ENCODE peak calls at places on chromosomes 6 and 20, in ten cellular contexts. V is fibroblast of the aortic adventitia, S is coronary artery, U is fibroblast of lung, G is foreskin keratinocyte, A is SK-N-SH, X is body of pancreas, C is fibroblast of mammary gland, Y is cardiac fibroblast, H is BJ. I is an unnamed sample.

GRCh38 chr6:34243901-34244884 is 4.6 kb downstream of the SMIM29 start:
- DNase-seq in H (peak; percentile 65), Y (peak; percentile 96), C (peak; percentile 97), U (peak; percentile 90), A (peak; percentile 53), V (peak; percentile 87), S (peak; percentile 82), X (no peak), G (peak; percentile 77), I (peak; percentile 53)

GRCh38 chr6:7633361-7633760 is 43.4 kb downstream of the SNRNP48 start:
- DNase-seq in G (no peak), U (no peak), A (no peak), C (no peak), H (no peak), Y (peak; percentile 65), X (no peak), V (peak; percentile 86), S (no peak), I (no peak)

GRCh38 chr6:101761124-101761601 is 367.7 kb downstream of the GRIK2 start:
- DNase-seq in A (no peak), U (peak; percentile 84), G (peak; percentile 64), V (peak; percentile 97), C (peak; percentile 94), S (no peak), Y (peak; percentile 90), H (peak; percentile 98), X (no peak), I (no peak)

GRCh38 chr6:133590814-133591213 is 298.1 kb upstream of the TCF21 start:
- DNase-seq in A (no peak), C (peak; percentile 69), S (no peak), X (no peak), Y (peak; percentile 46), U (peak; percentile 63), H (no peak), V (peak; percentile 43), G (peak; percentile 96), I (no peak)

GRCh38 chr20:380763-381580 is 412 bp downstream of the TRIB3 start:
- DNase-seq in H (no peak), C (peak; percentile 40), G (no peak), S (no peak), X (peak; percentile 41), Y (peak; percentile 61), V (peak; percentile 83), A (peak; percentile 87), U (peak; percentile 75), I (peak; percentile 79)

GRCh38 chr20:47164076-47164634 is 192.3 kb downstream of the ZMYND8 start:
- DNase-seq in Y (no peak), A (no peak), U (no peak), H (no peak), G (no peak), V (no peak), C (no peak), X (no peak), S (no peak), I (no peak)

GRCh38 chr6:64445038-64445437 is 809.4 kb downstream of the PHF3 start:
- DNase-seq in V (no peak), Y (no peak), U (no peak), X (no peak), H (no peak), S (no peak), A (no peak), C (no peak), G (no peak), I (no peak)

GRCh38 chr6:169070506-169071176 is 183.0 kb downstream of the THBS2 start:
- DNase-seq in C (peak; percentile 100), V (peak; percentile 100), G (peak; percentile 85), S (peak; percentile 97), X (peak; percentile 22), A (no peak), U (peak; percentile 100), H (peak; percentile 100), Y (peak; percentile 99), I (no peak)

GRCh38 chr6:69827491-69827890 is 30.7 kb upstream of the LMBRD1 start:
- DNase-seq in A (no peak), X (no peak), S (no peak), H (no peak), V (peak; percentile 81), U (peak; percentile 76), G (peak; percentile 12), C (peak; percentile 59), Y (peak; percentile 83), I (no peak)

GRCh38 chr20:45336530-45337366 is 11.5 kb downstream of the SDC4 start:
- DNase-seq in U (peak; percentile 70), Y (peak; percentile 92), S (peak; percentile 88), G (peak; percentile 94), H (peak; percentile 95), V (peak; percentile 84), A (no peak), X (no peak), C (peak; percentile 96), I (no peak)

GRCh38 chr6:157236040-157236725 is 87.1 kb downstream of the TMEM242 start:
- DNase-seq in Y (no peak), C (no peak), X (no peak), H (no peak), V (no peak), G (no peak), A (no peak), U (no peak), S (peak; percentile 73), I (no peak)

GRCh38 chr6:52718535-52718934 is 44.7 kb downstream of the GSTA2 start:
- DNase-seq in H (no peak), U (peak; percentile 12), S (no peak), V (peak; percentile 41), Y (peak; percentile 38), X (no peak), G (no peak), A (no peak), C (peak; percentile 41), I (no peak)

GRCh38 chr6:36590237-36590636 is 3.9 kb upstream of the SRSF3 start:
- DNase-seq in A (no peak), V (peak; percentile 77), G (peak; percentile 56), Y (peak; percentile 84), X (no peak), S (no peak), C (peak; percentile 81), U (peak; percentile 74), H (no peak), I (no peak)

GRCh38 chr20:11849976-11850670 is 67.6 kb upstream of the BTBD3 start:
- DNase-seq in Y (peak; percentile 84), C (peak; percentile 93), U (peak; percentile 19), H (no peak), S (no peak), V (peak; percentile 44), A (no peak), G (peak; percentile 70), X (no peak), I (no peak)

GRCh38 chr6:152651986-152652385 is 14.8 kb upstream of the SYNE1 start:
- DNase-seq in V (peak; percentile 23), A (no peak), U (no peak), C (peak; percentile 24), Y (peak; percentile 50), G (no peak), H (no peak), S (no peak), X (no peak), I (no peak)

GRCh38 chr20:23963941-23964340 is 24.6 kb downstream of the GGTLC1 start:
- DNase-seq in Y (no peak), A (no peak), V (no peak), H (no peak), C (no peak), X (no peak), S (no peak), U (no peak), G (no peak), I (no peak)

GRCh38 chr20:5001174-5002076 is at the start of gene SLC23A2:
- DNase-seq in H (no peak), A (peak; percentile 94), Y (no peak), C (no peak), G (no peak), X (peak; percentile 41), V (no peak), U (no peak), S (no peak), I (peak; percentile 62)

GRCh38 chr6:68639826-68640505 is 4.9 kb downstream of the ADGRB3 start:
- DNase-seq in V (no peak), H (no peak), X (no peak), U (peak; percentile 13), S (no peak), A (no peak), Y (peak; percentile 48), G (no peak), C (no peak), I (no peak)

GRCh38 chr6:5746392-5747140 is 260.2 kb downstream of the NRN1 start:
- DNase-seq in Y (no peak), G (no peak), A (peak; percentile 47), C (no peak), H (no peak), V (no peak), S (no peak), X (no peak), U (no peak), I (no peak)
- TF ChIP-seq CTCF in Y (no peak), G (peak; percentile 26), A (peak; percentile 16), C (no peak), H (peak; percentile 43), V (peak; percentile 5), S (no peak), X (no peak), U (no peak), I (no peak)

DNA sequence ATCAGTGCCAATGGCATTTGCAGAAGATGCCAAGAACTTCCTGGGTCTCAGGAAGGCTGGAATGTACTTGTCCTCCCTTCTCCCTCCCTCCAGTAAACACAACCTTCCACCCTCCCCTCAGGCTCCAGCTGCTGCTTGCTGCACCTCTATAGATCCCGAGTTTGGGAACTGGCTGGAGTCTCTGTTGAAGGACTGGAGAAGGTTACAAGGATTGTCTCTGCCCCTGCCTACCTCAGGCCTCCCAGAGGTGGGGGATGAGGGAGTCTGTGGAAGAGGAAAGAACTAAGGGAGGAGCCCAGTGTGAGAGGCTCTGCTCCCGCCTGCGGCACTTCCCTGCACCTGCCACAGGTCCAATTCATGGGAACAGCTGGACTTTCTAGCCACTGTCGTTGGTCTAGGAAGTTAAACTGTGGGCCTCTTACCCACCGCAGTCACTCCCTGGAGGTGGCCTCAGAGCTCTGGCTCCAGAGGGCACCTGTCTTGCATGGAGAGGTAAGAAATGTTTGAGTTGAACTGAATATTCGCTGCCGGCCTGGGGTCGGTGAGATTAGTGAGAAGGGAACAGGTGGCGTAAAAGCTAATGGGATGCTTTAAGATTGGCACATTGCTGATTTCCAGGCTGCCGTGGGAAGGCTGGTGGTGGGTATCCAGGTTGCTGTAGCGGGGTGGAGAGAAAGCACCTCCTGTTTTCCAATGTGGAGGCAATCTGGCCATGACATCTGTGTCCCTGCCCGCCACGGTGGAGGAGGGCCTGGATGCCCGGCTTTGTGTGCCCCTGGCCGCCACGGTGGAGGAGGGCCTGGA is 54.3 kb downstream of the PPP1R14C start:
- DNase-seq in C (no peak), U (no peak), X (no peak), Y (no peak), S (no peak), G (no peak), H (no peak), V (no peak), A (no peak), I (no peak)
- TF ChIP-seq CTCF in C (no peak), U (no peak), X (no peak), Y (no peak), S (no peak), G (no peak), H (no peak), V (no peak), A (no peak), I (no peak)

GRCh38 chr6:391559-392440 is at the start of gene IRF4:
- DNase-seq in G (no peak), A (no peak), S (peak; percentile 69), X (no peak), H (no peak), U (no peak), C (peak; percentile 9), V (no peak), Y (peak; percentile 5), I (no peak)
- TF ChIP-seq CTCF in G (no peak), A (no peak), S (no peak), X (no peak), H (no peak), U (no peak), C (no peak), V (no peak), Y (no peak), I (no peak)

GRCh38 chr6:27871919-27872633 is 40.1 kb downstream of the OR2B2 start:
- DNase-seq in A (peak; percentile 91), X (peak; percentile 78), U (peak; percentile 99), H (peak; percentile 90), V (peak; percentile 99), C (peak; percentile 95), G (peak; percentile 88), S (no peak), Y (peak; percentile 98), I (peak; percentile 78)
- TF ChIP-seq CTCF in A (peak; percentile 39), X (no peak), U (peak; percentile 7), H (peak; percentile 30), V (no peak), C (no peak), G (peak; percentile 49), S (no peak), Y (peak; percentile 21), I (no peak)

I was measured in lower lobe of right lung.